ENCODE peak calls at places on chromosomes 11 and 22, in five cellular contexts. One of them, this sample, is unnamed.

GRCh38 chr11:106131998-106132397 is 54.5 kb downstream of the AASDHPPT start:
- DNase-seq in SK-N-SH: no peak
- DNase-seq in K562: no peak
- DNase-seq in GM12878: no peak
- DNase-seq in H1: no peak
- DNase-seq in this sample: no peak

GRCh38 chr11:36280531-36280930 is 8.7 kb downstream of the COMMD9 start:
- DNase-seq in SK-N-SH: no peak
- DNase-seq in K562: no peak
- DNase-seq in GM12878: no peak
- DNase-seq in H1: no peak
- DNase-seq in this sample: no peak

GRCh38 chr11:117273550-117274289 is 17.4 kb upstream of the BACE1-AS start:
- DNase-seq in SK-N-SH: no peak
- DNase-seq in K562: no peak
- DNase-seq in GM12878: no peak
- DNase-seq in H1: no peak
- DNase-seq in this sample: no peak

GRCh38 chr11:45847908-45848316 is 637 bp downstream of the CRY2 start:
- DNase-seq in SK-N-SH: peak; percentile 52
- DNase-seq in K562: peak; percentile 64
- DNase-seq in GM12878: no peak
- DNase-seq in H1: no peak
- DNase-seq in this sample: peak; percentile 41

GRCh38 chr11:117458275-117459120 is 130.8 kb downstream of the CEP164 start:
- DNase-seq in SK-N-SH: no peak
- DNase-seq in K562: no peak
- DNase-seq in GM12878: no peak
- DNase-seq in H1: no peak
- DNase-seq in this sample: no peak

GRCh38 chr11:94473177-94473799 is 20.4 kb downstream of the MRE11 start:
- DNase-seq in SK-N-SH: no peak
- DNase-seq in K562: no peak
- DNase-seq in GM12878: peak; percentile 88
- DNase-seq in H1: no peak
- DNase-seq in this sample: no peak

GRCh38 chr22:19092725-19093124 is 29.5 kb downstream of the DGCR2 start:
- DNase-seq in SK-N-SH: no peak
- DNase-seq in K562: no peak
- DNase-seq in GM12878: no peak
- DNase-seq in H1: no peak
- DNase-seq in this sample: no peak

GRCh38 chr11:100152751-100153150 is 534.3 kb upstream of the ARHGAP42 start:
- DNase-seq in SK-N-SH: no peak
- DNase-seq in K562: no peak
- DNase-seq in GM12878: no peak
- DNase-seq in H1: no peak
- DNase-seq in this sample: no peak

GRCh38 chr11:69880041-69880802 is 61.0 kb upstream of the FGF3 start:
- DNase-seq in SK-N-SH: no peak
- DNase-seq in K562: no peak
- DNase-seq in GM12878: no peak
- DNase-seq in H1: peak; percentile 38
- DNase-seq in this sample: no peak

GRCh38 chr11:77262803-77263202 is 38.7 kb downstream of the GDPD4 start:
- DNase-seq in SK-N-SH: no peak
- DNase-seq in K562: no peak
- DNase-seq in GM12878: no peak
- DNase-seq in H1: no peak
- DNase-seq in this sample: no peak

GRCh38 chr11:95337175-95337957 is 106.4 kb upstream of the SESN3 start:
- DNase-seq in SK-N-SH: no peak
- DNase-seq in K562: no peak
- DNase-seq in GM12878: peak; percentile 36
- DNase-seq in H1: peak; percentile 53
- DNase-seq in this sample: no peak

GRCh38 chr22:24383061-24383460 is 44.3 kb upstream of the ADORA2A start:
- DNase-seq in SK-N-SH: no peak
- DNase-seq in K562: no peak
- DNase-seq in GM12878: no peak
- DNase-seq in H1: no peak
- DNase-seq in this sample: no peak
- TF ChIP-seq GABPA in SK-N-SH: no peak
- TF ChIP-seq GABPA in K562: no peak
- TF ChIP-seq GABPA in GM12878: no peak
- TF ChIP-seq GABPA in H1: no peak
- TF ChIP-seq GABPA in this sample: no peak

DNA sequence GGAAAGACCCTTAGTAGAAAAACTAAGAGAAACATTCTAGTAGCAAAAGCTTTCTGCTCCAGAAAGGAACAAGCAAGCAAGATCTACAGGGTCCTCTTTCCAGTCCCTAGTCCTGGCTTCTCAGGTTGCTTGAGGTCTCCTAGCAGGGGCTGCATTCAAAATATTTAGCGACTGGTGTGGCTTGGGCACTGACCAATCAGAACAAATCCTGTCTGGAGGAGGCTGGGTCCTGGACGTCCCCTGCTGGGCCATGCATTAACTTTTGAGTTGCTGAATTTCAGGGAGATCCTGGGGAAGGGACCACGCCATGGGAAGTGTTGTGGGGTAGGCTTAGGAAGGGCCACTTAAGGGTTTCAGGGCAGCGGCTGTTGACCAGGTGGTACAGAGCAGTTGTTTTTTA is 26.6 kb upstream of the SORL1-AS1 start:
- DNase-seq in SK-N-SH: no peak
- DNase-seq in K562: no peak
- DNase-seq in GM12878: no peak
- DNase-seq in H1: peak; percentile 63
- DNase-seq in this sample: no peak
- H3K4me1 ChIP-seq in SK-N-SH: peaks cover 4% of the 10 kb centered on the region
- H3K4me1 ChIP-seq in K562: no peaks in the 10 kb centered on the region
- H3K4me1 ChIP-seq in GM12878: peaks cover 37% of the 10 kb centered on the region
- H3K4me1 ChIP-seq in H1: peaks cover 26% of the 10 kb centered on the region
- H3K4me1 ChIP-seq in this sample: peaks cover 38% of the 10 kb centered on the region

GRCh38 chr22:41263704-41264103 is 22.3 kb downstream of the RANGAP1 start:
- DNase-seq in SK-N-SH: no peak
- DNase-seq in K562: no peak
- DNase-seq in GM12878: no peak
- DNase-seq in H1: no peak
- DNase-seq in this sample: no peak
- TF ChIP-seq GABPA in SK-N-SH: no peak
- TF ChIP-seq GABPA in K562: no peak
- TF ChIP-seq GABPA in GM12878: no peak
- TF ChIP-seq GABPA in H1: no peak
- TF ChIP-seq GABPA in this sample: no peak

DNA sequence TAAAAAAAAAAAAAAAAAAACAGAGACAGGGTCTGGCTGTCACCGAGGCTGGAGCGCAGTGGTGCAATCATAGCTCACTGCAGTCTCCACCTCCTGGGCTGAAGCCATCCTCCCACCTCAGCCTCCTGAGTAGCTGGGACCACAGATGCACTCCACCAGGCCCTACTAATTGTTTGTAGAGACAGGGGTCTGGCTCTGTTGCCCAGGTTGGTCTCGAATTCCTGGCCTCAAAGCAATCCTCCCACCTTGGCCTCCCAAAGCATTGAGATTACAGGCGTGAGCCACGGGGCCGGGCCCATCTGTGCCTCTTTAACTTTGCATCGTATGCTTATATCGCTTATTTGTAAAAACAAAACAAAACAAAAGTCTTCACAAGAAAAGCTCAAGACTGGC is 3.1 kb downstream of the CPT1A start:
- DNase-seq in SK-N-SH: no peak
- DNase-seq in K562: no peak
- DNase-seq in GM12878: no peak
- DNase-seq in H1: no peak
- DNase-seq in this sample: peak; percentile 33
- H3K4me1 ChIP-seq in SK-N-SH: peaks cover 23% of the 10 kb centered on the region
- H3K4me1 ChIP-seq in K562: peaks cover 18% of the 10 kb centered on the region
- H3K4me1 ChIP-seq in GM12878: peaks cover 28% of the 10 kb centered on the region
- H3K4me1 ChIP-seq in H1: peaks cover 3% of the 10 kb centered on the region
- H3K4me1 ChIP-seq in this sample: peaks cover 74% of the 10 kb centered on the region

GRCh38 chr11:32390712-32391111 is 44.6 kb downstream of the WT1 start:
- DNase-seq in SK-N-SH: no peak
- DNase-seq in K562: no peak
- DNase-seq in GM12878: no peak
- DNase-seq in H1: no peak
- DNase-seq in this sample: no peak

GRCh38 chr11:32386770-32387377 is 48.5 kb downstream of the WT1 start:
- DNase-seq in SK-N-SH: peak; percentile 37
- DNase-seq in K562: peak; percentile 53
- DNase-seq in GM12878: no peak
- DNase-seq in H1: no peak
- DNase-seq in this sample: no peak

GRCh38 chr11:32388871-32389770 is 46.2 kb downstream of the WT1 start:
- DNase-seq in SK-N-SH: no peak
- DNase-seq in K562: no peak
- DNase-seq in GM12878: no peak
- DNase-seq in H1: no peak
- DNase-seq in this sample: no peak

GRCh38 chr11:32382339-32383049 is 52.8 kb downstream of the WT1 start:
- DNase-seq in SK-N-SH: no peak
- DNase-seq in K562: no peak
- DNase-seq in GM12878: no peak
- DNase-seq in H1: no peak
- DNase-seq in this sample: no peak

GRCh38 chr11:32385998-32386397 is 49.3 kb downstream of the WT1 start:
- DNase-seq in SK-N-SH: peak; percentile 44
- DNase-seq in K562: peak; percentile 56
- DNase-seq in GM12878: no peak
- DNase-seq in H1: no peak
- DNase-seq in this sample: peak; percentile 17
- TF ChIP-seq GABPA in SK-N-SH: no peak
- TF ChIP-seq GABPA in K562: no peak
- TF ChIP-seq GABPA in GM12878: no peak
- TF ChIP-seq GABPA in H1: no peak
- TF ChIP-seq GABPA in this sample: no peak

DNA sequence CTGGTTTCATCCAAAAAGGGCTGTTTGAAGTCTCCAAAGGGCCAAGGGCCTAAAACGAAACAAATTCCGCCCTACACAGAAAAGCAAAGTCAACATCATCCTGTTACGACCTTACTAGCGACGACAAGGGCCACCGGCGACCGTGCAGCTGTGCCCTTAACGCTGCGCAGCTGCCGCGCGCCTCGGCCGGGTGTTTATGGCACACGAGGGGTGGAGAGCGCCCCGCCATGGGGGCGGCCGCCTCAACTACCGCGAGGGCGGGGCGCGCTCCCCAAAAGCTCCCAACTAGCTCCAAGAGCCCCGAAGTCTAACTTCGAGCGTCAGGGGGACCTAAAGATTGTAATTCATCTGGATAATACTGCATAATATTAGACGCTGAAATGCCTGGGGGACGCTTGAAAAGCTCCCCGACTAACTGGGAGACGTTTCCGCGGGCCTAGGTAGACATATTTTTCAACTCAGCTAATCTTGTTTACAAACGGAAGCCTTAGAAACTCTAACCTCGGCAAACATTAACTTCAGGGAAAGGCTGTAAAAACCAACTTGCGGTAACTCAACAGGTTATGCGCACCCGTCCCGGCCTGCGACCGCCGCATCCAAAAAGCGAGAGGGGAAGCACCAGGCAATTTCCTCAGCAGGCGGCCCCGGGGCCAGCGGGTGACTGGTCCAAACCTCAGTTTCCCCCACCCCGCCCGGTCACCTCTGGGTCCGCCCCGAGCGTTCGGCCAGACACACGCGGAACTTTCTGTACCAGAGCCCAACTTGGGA is 688 bp downstream of the TMEM123 start:
- DNase-seq in SK-N-SH: peak; percentile 80
- DNase-seq in K562: peak; percentile 69
- DNase-seq in GM12878: no peak
- DNase-seq in H1: peak; percentile 72
- DNase-seq in this sample: peak; percentile 96
- H3K4me1 ChIP-seq in SK-N-SH: peaks cover 7% of the 10 kb centered on the region
- H3K4me1 ChIP-seq in K562: peaks cover 32% of the 10 kb centered on the region
- H3K4me1 ChIP-seq in GM12878: peaks cover 17% of the 10 kb centered on the region
- H3K4me1 ChIP-seq in H1: peaks cover 11% of the 10 kb centered on the region
- H3K4me1 ChIP-seq in this sample: peaks cover 71% of the 10 kb centered on the region

DNA sequence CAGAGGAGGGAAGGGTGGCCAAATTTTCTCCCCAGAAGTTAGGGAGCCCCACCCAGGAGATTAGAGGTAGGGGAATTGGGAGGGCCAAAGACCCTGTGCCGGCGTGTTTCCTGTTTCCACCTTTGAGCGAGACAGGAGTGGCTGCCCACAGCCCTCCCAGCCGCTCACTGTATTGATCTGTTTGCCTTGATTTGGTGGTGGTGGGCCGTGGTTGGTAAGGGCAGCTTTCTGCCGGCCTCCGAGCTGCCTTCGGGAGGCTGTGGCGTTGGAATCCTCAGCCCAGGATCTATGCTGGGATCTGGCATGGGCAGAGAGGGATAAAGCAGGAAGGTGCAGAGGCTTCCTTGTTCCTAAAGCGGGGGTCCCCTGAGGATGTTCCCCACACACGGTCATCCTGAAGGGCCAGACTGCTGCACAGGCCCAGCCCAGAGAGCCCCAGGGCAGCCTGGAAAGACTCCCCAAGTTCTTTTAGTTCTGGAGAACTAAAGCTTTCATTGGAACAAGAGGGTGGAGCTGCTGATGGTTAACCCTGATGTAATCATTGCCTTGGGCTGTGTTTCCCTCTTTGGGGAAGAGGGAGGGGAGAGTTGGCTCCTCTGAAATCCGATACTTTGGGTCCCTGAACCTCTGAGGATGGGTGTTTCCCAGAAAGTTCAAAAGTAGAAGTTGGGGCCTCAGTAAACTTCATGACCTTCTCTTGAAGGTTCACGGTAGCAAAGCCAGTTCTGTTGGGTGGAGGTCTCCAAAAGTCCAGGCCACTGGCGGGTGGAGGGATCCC is 7.2 kb downstream of the FAM83F start:
- DNase-seq in SK-N-SH: no peak
- DNase-seq in K562: no peak
- DNase-seq in GM12878: no peak
- DNase-seq in H1: no peak
- DNase-seq in this sample: no peak
- TF ChIP-seq GABPA in SK-N-SH: no peak
- TF ChIP-seq GABPA in K562: no peak
- TF ChIP-seq GABPA in GM12878: no peak
- TF ChIP-seq GABPA in H1: no peak
- TF ChIP-seq GABPA in this sample: no peak

DNA sequence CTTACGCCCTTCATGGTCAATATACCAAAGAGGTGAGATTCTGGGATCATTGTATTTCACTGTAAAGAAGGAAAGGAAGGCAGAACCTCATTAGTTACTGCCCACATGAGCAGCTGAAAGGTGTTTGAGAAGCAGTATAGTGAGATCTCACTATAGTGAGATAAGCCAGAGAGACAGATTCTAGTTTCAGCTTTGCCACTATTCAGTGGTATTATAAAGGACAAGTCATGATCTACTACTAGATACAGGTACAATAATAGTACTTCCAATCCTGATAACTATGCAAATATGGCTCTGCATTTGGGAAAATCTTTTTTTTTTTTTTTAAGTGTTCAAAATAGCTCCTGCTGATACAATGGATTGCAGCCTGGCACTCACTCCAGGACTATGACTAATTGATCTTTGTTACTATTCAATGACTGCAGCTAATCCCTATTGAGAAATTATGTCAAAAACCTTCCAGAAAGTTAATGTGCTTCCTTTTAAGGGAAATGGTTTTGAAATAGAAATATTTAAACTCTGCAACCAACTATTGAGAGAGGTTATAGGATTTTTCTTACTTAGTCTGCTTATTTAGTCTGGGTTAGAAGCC is 8.3 kb upstream of the DLAT start:
- DNase-seq in SK-N-SH: no peak
- DNase-seq in K562: no peak
- DNase-seq in GM12878: no peak
- DNase-seq in H1: no peak
- DNase-seq in this sample: no peak
- H3K4me1 ChIP-seq in SK-N-SH: no peaks in the 10 kb centered on the region
- H3K4me1 ChIP-seq in K562: no peaks in the 10 kb centered on the region
- H3K4me1 ChIP-seq in GM12878: peaks cover 12% of the 10 kb centered on the region
- H3K4me1 ChIP-seq in H1: no peaks in the 10 kb centered on the region
- H3K4me1 ChIP-seq in this sample: peaks cover 23% of the 10 kb centered on the region

This sample was measured in HepG2.